ENCODE peak calls at places on chromosomes 2 and 18, in seven cellular contexts. U, M, P, K, I, X and F are unnamed samples.

GRCh38 chr18:31042391-31043181 is at the start of gene DSC3:
- DNase-seq in U (peak; percentile 47), M (no peak), P (no peak), K (no peak), I (no peak), X (no peak), F (no peak)

GRCh38 chr2:232321156-232321816 is 57.3 kb upstream of the ALPP start:
- DNase-seq in U (peak; percentile 39), M (peak; percentile 40), P (no peak), K (no peak), I (no peak), X (no peak), F (peak; percentile 47)

GRCh38 chr2:70010222-70011111 is 49.0 kb upstream of the ASPRV1 start:
- DNase-seq in U (peak; percentile 56), M (no peak), P (no peak), K (no peak), I (no peak), X (no peak), F (no peak)

GRCh38 chr2:6881516-6881915 is 3.9 kb downstream of the RSAD2 start:
- DNase-seq in U (no peak), M (no peak), P (no peak), K (no peak), I (no peak), X (no peak), F (no peak)

GRCh38 chr2:18440141-18440605 is 120.3 kb downstream of the RDH14 start:
- DNase-seq in U (no peak), M (no peak), P (no peak), K (peak; percentile 35), I (peak; percentile 36), X (no peak), F (no peak)

GRCh38 chr2:207138573-207139297 is 27.0 kb downstream of the KLF7 start:
- DNase-seq in U (no peak), M (no peak), P (no peak), K (no peak), I (no peak), X (no peak), F (no peak)

GRCh38 chr2:40098786-40099470 is 319.9 kb upstream of the THUMPD2 start:
- DNase-seq in U (no peak), M (no peak), P (no peak), K (no peak), I (no peak), X (peak; percentile 48), F (no peak)

GRCh38 chr2:189302274-189302948 is 122.8 kb upstream of the COL5A2 start:
- DNase-seq in U (no peak), M (no peak), P (no peak), K (no peak), I (no peak), X (peak; percentile 20), F (no peak)

GRCh38 chr2:240482141-240482540 is 46.7 kb downstream of the GPC1 start:
- DNase-seq in U (peak; percentile 27), M (no peak), P (no peak), K (peak; percentile 10), I (no peak), X (no peak), F (no peak)

GRCh38 chr2:17877811-17878221 is 651 bp upstream of the KCNS3 start:
- DNase-seq in U (peak; percentile 48), M (no peak), P (no peak), K (peak; percentile 27), I (no peak), X (no peak), F (no peak)

GRCh38 chr2:131120815-131121317 is 15.7 kb downstream of the PLEKHB2 start:
- DNase-seq in U (no peak), M (no peak), P (no peak), K (no peak), I (no peak), X (no peak), F (no peak)

GRCh38 chr2:83817511-83817910 is 641.6 kb downstream of the SUCLG1 start:
- DNase-seq in U (no peak), M (no peak), P (no peak), K (no peak), I (no peak), X (no peak), F (no peak)

GRCh38 chr2:37713258-37713700 is 41.8 kb upstream of the CDC42EP3 start:
- DNase-seq in U (no peak), M (no peak), P (no peak), K (no peak), I (peak; percentile 80), X (peak; percentile 92), F (no peak)

GRCh38 chr2:208306291-208306690 is 40.2 kb downstream of the PIKFYVE start:
- DNase-seq in U (no peak), M (no peak), P (no peak), K (no peak), I (peak; percentile 20), X (no peak), F (no peak)

DNA sequence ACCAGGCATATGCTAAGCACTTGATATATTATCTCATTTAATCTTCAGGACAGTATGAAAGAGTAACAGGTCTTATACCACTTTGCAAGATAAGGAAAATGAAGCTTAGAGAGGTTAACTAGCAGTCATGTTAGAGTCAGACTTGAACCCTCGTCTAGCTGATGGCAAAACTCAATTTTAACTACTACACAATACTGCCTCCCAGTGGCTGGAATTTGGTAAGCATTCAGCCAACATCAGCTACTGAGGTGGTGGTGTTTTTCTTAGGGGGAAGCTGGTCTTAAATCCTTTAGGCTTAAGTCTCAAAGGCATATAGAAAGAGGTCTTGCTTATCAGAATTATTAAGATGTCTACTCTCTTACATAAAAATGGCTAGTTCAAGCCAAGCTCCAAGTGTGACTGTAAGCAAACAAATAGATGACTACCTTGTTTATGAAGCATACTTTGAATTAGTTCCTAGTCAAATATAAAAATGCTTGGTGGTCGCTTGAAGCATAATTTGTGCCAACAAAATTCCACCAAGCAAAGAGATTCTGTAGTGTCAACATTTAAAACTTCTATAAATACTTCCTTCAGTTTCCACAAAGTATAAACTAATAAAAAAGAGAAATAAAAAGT is 325.4 kb upstream of the FIGN start:
- DNase-seq in U (no peak), M (no peak), P (no peak), K (no peak), I (no peak), X (peak; percentile 47), F (no peak)
- TF ChIP-seq CTCF in U (peak; percentile 61), M (peak; percentile 42), P (peak; percentile 68), K (peak; percentile 50), I (peak; percentile 66), X (peak; percentile 73), F (no peak)

GRCh38 chr2:213252206-213252605 is 32.1 kb upstream of the SPAG16 start:
- DNase-seq in U (no peak), M (no peak), P (no peak), K (no peak), I (no peak), X (no peak), F (no peak)

GRCh38 chr2:213248637-213249036 is 35.6 kb upstream of the SPAG16 start:
- DNase-seq in U (no peak), M (no peak), P (no peak), K (no peak), I (no peak), X (no peak), F (no peak)

GRCh38 chr2:213253162-213253561 is 31.1 kb upstream of the SPAG16 start:
- DNase-seq in U (no peak), M (no peak), P (no peak), K (no peak), I (no peak), X (no peak), F (no peak)

GRCh38 chr2:213249502-213249901 is 34.8 kb upstream of the SPAG16 start:
- DNase-seq in U (no peak), M (no peak), P (no peak), K (no peak), I (no peak), X (no peak), F (no peak)

DNA sequence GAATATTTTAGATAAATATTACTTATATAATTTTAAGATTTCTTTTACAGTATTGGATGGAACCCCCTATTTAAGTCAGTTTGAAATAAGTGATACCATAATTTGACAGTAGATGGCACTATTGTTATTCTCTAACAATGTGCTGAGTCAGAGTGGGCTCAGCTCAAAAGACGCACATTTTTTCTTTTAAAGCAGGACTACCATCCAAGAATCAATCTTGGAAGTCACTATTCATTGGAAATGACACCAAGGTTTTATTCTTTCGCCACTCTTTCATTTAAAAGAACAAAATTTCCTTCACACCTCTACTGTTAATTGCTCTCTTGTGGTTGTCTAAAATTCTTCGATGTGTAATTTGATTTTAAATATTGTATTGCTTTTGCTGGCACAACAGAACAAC is 32.6 kb upstream of the SPAG16 start:
- DNase-seq in U (no peak), M (no peak), P (no peak), K (no peak), I (peak; percentile 65), X (no peak), F (no peak)
- H3K27ac ChIP-seq in U (no peak overlapping the region), M (no peak overlapping the region), P (no peak overlapping the region), K (no peak overlapping the region), I (no peak overlapping the region), X (no peak overlapping the region), F (no peak overlapping the region)

GRCh38 chr18:5891361-5892215 is 3.7 kb downstream of the TMEM200C start:
- DNase-seq in U (no peak), M (no peak), P (no peak), K (no peak), I (no peak), X (no peak), F (no peak)

GRCh38 chr18:5892772-5893431 is 2.4 kb downstream of the TMEM200C start:
- DNase-seq in U (no peak), M (no peak), P (no peak), K (no peak), I (no peak), X (no peak), F (no peak)

GRCh38 chr18:5894215-5894612 is 1.1 kb downstream of the TMEM200C start:
- DNase-seq in U (no peak), M (no peak), P (no peak), K (no peak), I (no peak), X (no peak), F (no peak)

GRCh38 chr18:5890261-5890605 is 5.1 kb downstream of the TMEM200C start:
- DNase-seq in U (peak; percentile 48), M (no peak), P (peak; percentile 40), K (no peak), I (no peak), X (no peak), F (no peak)

GRCh38 chr18:5890606-5891360 is 4.5 kb downstream of the TMEM200C start:
- DNase-seq in U (peak; percentile 62), M (no peak), P (peak; percentile 40), K (no peak), I (no peak), X (no peak), F (no peak)
- TF ChIP-seq CTCF in U (peak; percentile 46), M (peak; percentile 65), P (peak; percentile 29), K (peak; percentile 32), I (peak; percentile 30), X (no peak), F (peak; percentile 46)

DNA sequence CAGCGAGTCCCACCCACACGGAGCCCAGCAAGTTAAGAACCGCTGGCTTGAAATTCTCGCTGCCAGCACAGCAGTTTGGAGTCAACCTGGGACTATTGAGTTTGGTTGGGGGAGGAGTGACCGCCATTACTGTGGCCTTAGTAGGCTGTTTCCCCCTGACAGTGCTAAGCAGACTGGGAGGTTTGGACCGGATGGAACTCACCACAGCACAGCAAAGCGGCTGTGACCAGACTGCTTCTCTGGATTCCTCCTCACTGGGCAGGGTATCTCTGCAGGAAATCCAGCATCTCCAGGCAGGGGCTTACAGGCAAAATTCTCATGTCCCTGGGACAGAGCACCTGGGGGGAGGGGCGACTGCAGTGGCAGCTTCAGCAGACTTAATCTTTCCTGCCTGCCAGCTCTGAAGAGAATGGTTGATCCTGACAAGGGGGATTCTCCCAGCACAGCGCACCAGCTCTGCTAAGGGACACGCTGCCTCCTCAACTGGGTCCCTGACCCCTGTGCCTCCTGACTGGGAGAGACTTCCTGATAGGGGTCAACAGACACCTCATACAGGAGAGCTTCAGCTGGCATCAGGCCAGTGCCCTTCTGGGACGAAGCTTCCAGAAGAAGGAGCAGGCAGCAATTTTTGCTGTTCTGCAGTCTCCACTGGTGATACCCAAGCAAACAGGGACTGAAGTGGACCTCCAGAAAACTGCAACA is 425.4 kb downstream of the NYAP2 start:
- DNase-seq in U (no peak), M (no peak), P (no peak), K (no peak), I (no peak), X (no peak), F (no peak)
- H3K27ac ChIP-seq in U (no peak overlapping the region), M (no peak overlapping the region), P (no peak overlapping the region), K (no peak overlapping the region), I (no peak overlapping the region), X (no peak overlapping the region), F (no peak overlapping the region)